ENCODE peak calls at places on chromosomes 2 and 18, in four cellular contexts. X is GM12878, R is A549, M is K562. N is an unnamed sample.

GRCh38 chr2:95277246-95277906 is 3.1 kb downstream of the PROM2 start:
- DNase-seq in R (no peak), X (no peak), M (peak), N (no peak)

GRCh38 chr2:156430236-156430977 is 5.8 kb upstream of the GPD2 start:
- DNase-seq in X (no peak), M (no peak), R (no peak), N (peak)

GRCh38 chr2:173752152-173752551 is 213.0 kb downstream of the SP3 start:
- DNase-seq in R (no peak), X (no peak), M (no peak), N (no peak)

GRCh38 chr2:73982140-73982617 is 2.5 kb upstream of the TET3 start:
- DNase-seq in M (no peak), R (no peak), X (no peak), N (peak)

GRCh38 chr2:101064868-101065549 is 62.9 kb downstream of the RPL31 start:
- DNase-seq in X (no peak), M (no peak), R (peak), N (peak)

GRCh38 chr2:118190365-118190916 is 102.2 kb downstream of the INSIG2 start:
- DNase-seq in M (no peak), R (no peak), X (no peak), N (no peak)

GRCh38 chr2:235607541-235608199 is 113.8 kb downstream of the AGAP1 start:
- DNase-seq in X (no peak), R (no peak), M (no peak), N (no peak)

GRCh38 chr2:219987830-219988229 is 360.4 kb downstream of the SLC4A3 start:
- DNase-seq in M (no peak), X (no peak), R (peak), N (peak)

GRCh38 chr2:162293122-162293781 is 25.2 kb downstream of the IFIH1 start:
- DNase-seq in M (no peak), R (no peak), X (no peak), N (peak)

GRCh38 chr18:78512080-78512601 is 467.5 kb upstream of the SALL3 start:
- DNase-seq in X (no peak), R (no peak), M (no peak), N (no peak)

GRCh38 chr2:215479121-215479520 is 43.3 kb upstream of the FN1 start:
- DNase-seq in X (no peak), R (no peak), M (no peak), N (no peak)

GRCh38 chr2:227010433-227010832 is 153.6 kb downstream of the COL4A4 start:
- DNase-seq in M (no peak), R (no peak), X (no peak), N (peak)

GRCh38 chr2:33068261-33068660 is 121.5 kb downstream of the LTBP1 start:
- DNase-seq in X (no peak), M (no peak), R (no peak), N (peak)

GRCh38 chr2:102615620-102616436 is 3.5 kb upstream of the SLC9A2 start:
- DNase-seq in M (peak), R (peak), X (no peak), N (peak)

GRCh38 chr2:108633379-108633778 is 85.9 kb upstream of the RANBP2 start:
- DNase-seq in R (no peak), M (no peak), X (no peak), N (no peak)

DNA sequence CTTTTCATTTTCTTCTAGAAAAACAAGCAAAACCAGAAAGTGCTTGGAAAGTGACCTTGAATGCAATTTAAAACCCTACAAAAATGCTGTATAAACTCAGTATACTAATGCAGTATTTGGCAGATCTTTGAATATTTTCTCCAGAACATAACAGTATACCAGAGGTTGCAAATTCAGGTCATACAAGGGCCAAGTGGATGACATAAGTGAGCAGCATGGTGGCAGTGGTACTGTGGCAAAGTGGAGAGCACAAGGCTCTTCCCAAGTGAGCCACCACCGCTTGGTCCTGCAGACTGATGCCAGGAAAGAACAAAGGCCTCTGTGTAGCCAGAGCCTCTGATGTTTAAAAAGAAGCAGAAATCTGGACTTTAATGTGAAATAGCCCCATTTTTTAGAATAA is 33.1 kb downstream of the METTL4 start:
- DNase-seq in R (no peak), M (no peak), X (no peak), N (no peak)
- TF ChIP-seq RCOR1 in R (no peak), M (no peak), X (no peak), N (no peak)

DNA sequence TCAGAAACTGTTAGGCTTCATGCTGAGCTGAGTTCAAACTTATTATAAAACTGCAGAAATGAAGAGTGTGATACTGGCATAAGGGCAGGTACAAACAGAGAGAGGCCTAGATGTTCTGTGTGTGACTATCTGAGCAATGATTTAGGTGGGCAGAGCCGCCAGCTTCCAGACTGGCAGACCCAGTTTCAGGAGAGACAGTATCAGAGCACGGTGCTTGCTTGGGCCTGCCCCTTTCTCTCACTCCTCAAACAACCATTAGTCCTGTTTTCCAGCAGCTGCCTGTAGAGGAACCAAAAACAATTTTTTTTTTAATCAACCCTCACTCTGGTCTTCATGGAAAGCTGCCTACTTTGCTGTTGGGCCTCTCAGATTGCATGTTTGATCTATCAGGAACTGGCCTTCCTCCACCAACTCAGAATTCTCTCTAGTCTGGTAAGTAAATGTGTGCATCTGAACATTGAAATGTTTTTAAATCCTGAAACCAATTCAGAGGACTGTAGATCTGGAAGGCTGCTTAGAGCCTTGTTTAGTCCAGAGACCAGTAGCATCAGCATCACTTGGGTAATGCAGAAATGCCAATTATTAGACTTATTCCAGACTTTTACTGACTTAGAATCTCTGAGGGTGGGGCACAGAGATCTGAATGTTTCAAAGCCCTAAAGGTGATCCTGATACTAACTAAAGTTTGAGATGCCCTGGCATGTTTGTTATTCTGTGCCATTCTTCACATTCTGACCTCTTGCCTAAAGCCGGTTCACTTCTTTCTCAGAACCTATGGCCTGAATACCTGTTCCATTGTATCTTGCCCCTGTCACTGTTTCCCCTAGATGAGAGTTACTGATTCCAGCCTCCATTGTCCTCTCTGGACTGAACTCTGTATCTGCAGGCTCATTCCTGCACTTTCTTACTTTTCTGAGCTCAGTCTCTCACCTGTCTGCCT is 24.9 kb upstream of the CRIM1 start:
- DNase-seq in X (no peak), R (no peak), M (no peak), N (peak)
- TF ChIP-seq POLR2A in X (no peak), R (no peak), M (no peak), N (no peak)

GRCh38 chr18:68922392-68922791 is 124.5 kb downstream of the CCDC102B start:
- DNase-seq in M (no peak), R (no peak), X (no peak), N (no peak)
- TF ChIP-seq RCOR1 in M (no peak), R (no peak), X (no peak), N (no peak)

GRCh38 chr2:196640031-196640548 is 575 bp downstream of the CCDC150 start:
- DNase-seq in M (no peak), X (peak), R (no peak), N (no peak)

GRCh38 chr2:196635156-196635555 is 4.4 kb upstream of the CCDC150 start:
- DNase-seq in R (no peak), M (no peak), X (no peak), N (no peak)

GRCh38 chr2:196638765-196639164 is 750 bp upstream of the CCDC150 start:
- DNase-seq in R (no peak), X (no peak), M (no peak), N (no peak)

GRCh38 chr2:196639180-196640030 is at the start of gene CCDC150:
- DNase-seq in R (peak), X (peak), M (peak), N (peak)
- TF ChIP-seq POLR2A in R (peak), X (peak), M (peak), N (peak)

GRCh38 chr2:240449764-240450531 is 14.5 kb downstream of the GPC1 start:
- DNase-seq in M (no peak), X (no peak), R (no peak), N (peak)
- TF ChIP-seq RCOR1 in M (no peak), X (no peak), R (no peak), N (no peak)

GRCh38 chr2:181456660-181457120 is 496 bp upstream of the ITGA4 start:
- DNase-seq in X (peak), M (no peak), R (no peak), N (peak)

GRCh38 chr2:181458881-181459280 is 1.7 kb downstream of the ITGA4 start:
- DNase-seq in M (no peak), R (no peak), X (no peak), N (no peak)

GRCh38 chr2:181459646-181460045 is 2.5 kb downstream of the ITGA4 start:
- DNase-seq in M (no peak), X (no peak), R (no peak), N (peak)

GRCh38 chr2:181457121-181457740 is at the start of gene ITGA4:
- DNase-seq in X (peak), M (peak), R (peak), N (peak)

DNA sequence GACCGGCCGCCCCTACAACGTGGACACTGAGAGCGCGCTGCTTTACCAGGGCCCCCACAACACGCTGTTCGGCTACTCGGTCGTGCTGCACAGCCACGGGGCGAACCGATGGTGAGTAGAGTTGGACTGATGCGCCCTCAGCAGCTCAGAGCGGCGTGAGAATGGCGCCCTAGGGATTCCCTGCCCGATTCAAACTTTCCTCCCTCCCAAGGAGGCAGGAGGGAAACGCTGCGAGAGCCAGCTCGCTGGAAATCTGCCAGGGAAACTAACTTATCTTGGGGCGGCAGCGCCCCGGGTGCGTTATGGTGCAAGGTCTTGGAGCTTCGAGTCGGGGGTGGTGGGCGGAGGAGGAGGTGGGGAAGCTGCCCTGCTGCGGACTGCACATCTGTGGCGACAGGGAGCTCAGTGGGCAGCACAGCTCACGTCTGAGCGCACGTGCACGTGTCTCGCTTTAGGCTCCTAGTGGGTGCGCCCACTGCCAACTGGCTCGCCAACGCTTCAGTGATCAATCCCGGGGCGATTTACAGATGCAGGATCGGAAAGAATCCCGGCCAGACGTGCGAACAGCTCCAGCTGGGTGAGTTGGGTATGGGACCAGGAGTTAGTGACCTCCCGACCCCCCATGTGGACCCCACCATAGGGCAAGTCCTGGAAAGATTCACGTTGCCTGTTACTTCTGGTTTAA is 697 bp downstream of the ITGA4 start:
- DNase-seq in R (no peak), M (no peak), X (no peak), N (peak)
- TF ChIP-seq POLR2A in R (no peak), M (no peak), X (peak), N (no peak)

GRCh38 chr18:63888473-63889190 is 1.1 kb downstream of the SERPINB2 start:
- DNase-seq in X (no peak), R (no peak), M (no peak), N (no peak)
- TF ChIP-seq RCOR1 in X (no peak), R (no peak), M (no peak), N (no peak)

DNA sequence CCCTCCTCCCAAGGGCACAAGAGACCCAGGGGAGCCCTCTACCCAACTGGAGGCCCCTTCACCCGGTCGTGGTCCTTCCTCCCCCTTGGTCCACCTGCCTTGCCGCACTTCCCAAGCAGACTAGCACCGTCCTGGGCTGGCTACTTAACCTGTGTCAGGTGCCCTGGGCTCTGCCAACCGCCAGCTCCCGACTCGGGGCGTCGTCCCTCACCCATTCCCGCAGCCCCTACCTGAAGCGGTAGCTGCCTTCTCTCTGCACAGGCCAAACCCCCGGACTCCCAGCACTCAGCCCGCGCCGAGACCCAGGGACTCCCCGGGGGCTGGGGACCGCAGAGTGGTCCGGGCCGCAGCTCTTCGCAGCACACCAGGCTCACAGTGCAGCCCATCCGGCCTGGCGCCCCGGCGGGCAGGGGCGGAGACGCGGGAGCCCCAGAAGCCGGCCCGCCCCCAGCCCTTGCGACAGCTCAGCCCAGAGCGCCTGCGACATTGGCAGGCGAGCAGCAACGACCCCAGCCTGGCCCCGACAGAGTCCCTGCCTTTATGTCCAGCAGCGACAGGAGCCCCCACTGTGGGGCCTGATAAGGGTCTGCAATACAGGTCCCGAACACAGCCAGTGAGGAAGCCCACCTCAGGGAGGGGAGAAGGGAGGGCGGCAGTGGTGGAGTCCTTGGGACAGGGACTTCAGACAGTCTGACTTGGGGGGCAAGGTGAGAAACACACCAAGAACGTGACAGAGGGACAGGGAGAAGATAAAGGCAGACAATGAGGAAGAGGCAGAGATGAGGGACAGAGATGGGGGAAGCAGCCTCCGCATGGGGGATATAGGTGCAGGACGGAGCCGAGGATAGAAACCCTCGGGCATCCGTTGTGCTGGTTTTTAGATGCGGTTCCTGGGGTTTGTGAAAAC is 31.0 kb upstream of the TNS1 start:
- DNase-seq in M (no peak), X (no peak), R (no peak), N (no peak)
- TF ChIP-seq POLR2A in M (no peak), X (no peak), R (no peak), N (no peak)

GRCh38 chr2:5453648-5454390 is 238.4 kb upstream of the SOX11 start:
- DNase-seq in R (no peak), M (no peak), X (no peak), N (peak)
- TF ChIP-seq RCOR1 in R (no peak), M (no peak), X (no peak), N (no peak)